ENCODE peak calls at places on chromosomes 12 and 14, in five cellular contexts. One of them, this sample, is unnamed.

GRCh38 chr14:22962061-22962676 is 5.3 kb upstream of the HAUS4 start:
- DNase-seq in HCT116: no peak
- DNase-seq in K562: no peak
- DNase-seq in SK-N-SH: no peak
- DNase-seq in HepG2: no peak
- DNase-seq in this sample: no peak

GRCh38 chr14:22847661-22848341 is 11.4 kb downstream of the MMP14 start:
- DNase-seq in HCT116: no peak
- DNase-seq in K562: no peak
- DNase-seq in HepG2: no peak
- DNase-seq in SK-N-SH: peak; percentile 57
- DNase-seq in this sample: no peak

GRCh38 chr12:77049767-77050353 is 15.5 kb downstream of the E2F7 start:
- DNase-seq in K562: peak; percentile 65
- DNase-seq in HepG2: peak; percentile 69
- DNase-seq in SK-N-SH: peak; percentile 49
- DNase-seq in HCT116: peak; percentile 63
- DNase-seq in this sample: no peak

GRCh38 chr14:35867280-35867629 is 41.1 kb downstream of the BRMS1L start:
- DNase-seq in HepG2: no peak
- DNase-seq in K562: no peak
- DNase-seq in SK-N-SH: no peak
- DNase-seq in HCT116: no peak
- DNase-seq in this sample: no peak

GRCh38 chr12:22164101-22164500 is 118.1 kb downstream of the CMAS start:
- DNase-seq in K562: no peak
- DNase-seq in SK-N-SH: no peak
- DNase-seq in HepG2: no peak
- DNase-seq in HCT116: no peak
- DNase-seq in this sample: no peak

GRCh38 chr12:105581420-105581819 is 250.9 kb downstream of the C12orf75 start:
- DNase-seq in K562: no peak
- DNase-seq in HCT116: no peak
- DNase-seq in HepG2: no peak
- DNase-seq in SK-N-SH: no peak
- DNase-seq in this sample: no peak

GRCh38 chr12:87853448-87854003 is 175.7 kb downstream of the C12orf50 start:
- DNase-seq in HepG2: no peak
- DNase-seq in K562: no peak
- DNase-seq in SK-N-SH: no peak
- DNase-seq in HCT116: no peak
- DNase-seq in this sample: no peak

GRCh38 chr12:49866859-49867579 is 24.1 kb upstream of the BCDIN3D start:
- DNase-seq in HepG2: peak; percentile 43
- DNase-seq in K562: peak; percentile 85
- DNase-seq in HCT116: peak; percentile 52
- DNase-seq in SK-N-SH: peak; percentile 89
- DNase-seq in this sample: peak; percentile 43

GRCh38 chr14:64944861-64945260 is 2.3 kb upstream of the GPX2 start:
- DNase-seq in HCT116: no peak
- DNase-seq in HepG2: no peak
- DNase-seq in SK-N-SH: no peak
- DNase-seq in K562: no peak
- DNase-seq in this sample: no peak

GRCh38 chr14:64940336-64940910 is 2.1 kb downstream of the GPX2 start:
- DNase-seq in HCT116: no peak
- DNase-seq in HepG2: no peak
- DNase-seq in K562: no peak
- DNase-seq in SK-N-SH: no peak
- DNase-seq in this sample: no peak

GRCh38 chr14:64943556-64943955 is 1.0 kb upstream of the GPX2 start:
- DNase-seq in K562: no peak
- DNase-seq in SK-N-SH: no peak
- DNase-seq in HCT116: no peak
- DNase-seq in HepG2: no peak
- DNase-seq in this sample: no peak

GRCh38 chr14:64943981-64944520 is 1.5 kb upstream of the GPX2 start:
- DNase-seq in SK-N-SH: no peak
- DNase-seq in HepG2: no peak
- DNase-seq in HCT116: no peak
- DNase-seq in K562: no peak
- DNase-seq in this sample: no peak

DNA sequence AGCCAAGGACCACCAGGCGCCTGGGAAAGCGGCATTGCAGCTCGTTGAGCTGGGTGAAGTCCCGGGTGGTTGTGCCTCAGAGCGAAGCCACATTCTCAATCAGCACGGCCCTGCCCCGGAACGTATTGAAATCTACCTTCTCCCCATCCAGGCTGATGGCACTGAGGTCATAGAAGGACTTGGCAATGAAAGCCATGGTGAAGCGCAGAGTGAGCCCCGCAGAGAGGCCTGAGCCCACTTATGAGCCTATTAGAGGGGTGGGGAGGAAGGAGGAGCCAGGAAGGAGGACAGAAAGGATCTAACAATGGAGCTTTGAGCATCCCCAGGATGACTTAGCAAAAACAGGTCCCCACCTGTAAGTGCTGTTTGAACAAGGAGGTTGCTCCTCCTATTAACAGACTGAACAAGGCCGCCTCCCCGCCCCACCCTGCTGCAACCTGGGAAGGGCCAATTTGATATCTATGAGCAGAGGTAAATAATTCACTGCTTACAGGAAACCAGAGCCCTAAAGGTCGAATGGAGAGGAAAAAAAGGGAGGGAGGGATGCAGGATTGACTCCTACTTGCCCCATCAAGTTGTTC is at the start of gene GPX2:
- DNase-seq in HCT116: no peak
- DNase-seq in K562: no peak
- DNase-seq in SK-N-SH: no peak
- DNase-seq in HepG2: peak; percentile 98
- DNase-seq in this sample: no peak
- TF ChIP-seq REST in HCT116: no peak
- TF ChIP-seq REST in K562: no peak
- TF ChIP-seq REST in SK-N-SH: no peak
- TF ChIP-seq REST in HepG2: peak; percentile 29
- TF ChIP-seq REST in this sample: no peak

GRCh38 chr14:95433094-95433478 is 83.4 kb downstream of the SYNE3 start:
- DNase-seq in SK-N-SH: no peak
- DNase-seq in HCT116: no peak
- DNase-seq in K562: no peak
- DNase-seq in HepG2: no peak
- DNase-seq in this sample: no peak
- H3K36me3 ChIP-seq in SK-N-SH: no peaks in the 10 kb centered on the region
- H3K36me3 ChIP-seq in HCT116: no peaks in the 10 kb centered on the region
- H3K36me3 ChIP-seq in K562: no peaks in the 10 kb centered on the region
- H3K36me3 ChIP-seq in HepG2: peaks cover 5% of the 10 kb centered on the region
- H3K36me3 ChIP-seq in this sample: no peaks in the 10 kb centered on the region

DNA sequence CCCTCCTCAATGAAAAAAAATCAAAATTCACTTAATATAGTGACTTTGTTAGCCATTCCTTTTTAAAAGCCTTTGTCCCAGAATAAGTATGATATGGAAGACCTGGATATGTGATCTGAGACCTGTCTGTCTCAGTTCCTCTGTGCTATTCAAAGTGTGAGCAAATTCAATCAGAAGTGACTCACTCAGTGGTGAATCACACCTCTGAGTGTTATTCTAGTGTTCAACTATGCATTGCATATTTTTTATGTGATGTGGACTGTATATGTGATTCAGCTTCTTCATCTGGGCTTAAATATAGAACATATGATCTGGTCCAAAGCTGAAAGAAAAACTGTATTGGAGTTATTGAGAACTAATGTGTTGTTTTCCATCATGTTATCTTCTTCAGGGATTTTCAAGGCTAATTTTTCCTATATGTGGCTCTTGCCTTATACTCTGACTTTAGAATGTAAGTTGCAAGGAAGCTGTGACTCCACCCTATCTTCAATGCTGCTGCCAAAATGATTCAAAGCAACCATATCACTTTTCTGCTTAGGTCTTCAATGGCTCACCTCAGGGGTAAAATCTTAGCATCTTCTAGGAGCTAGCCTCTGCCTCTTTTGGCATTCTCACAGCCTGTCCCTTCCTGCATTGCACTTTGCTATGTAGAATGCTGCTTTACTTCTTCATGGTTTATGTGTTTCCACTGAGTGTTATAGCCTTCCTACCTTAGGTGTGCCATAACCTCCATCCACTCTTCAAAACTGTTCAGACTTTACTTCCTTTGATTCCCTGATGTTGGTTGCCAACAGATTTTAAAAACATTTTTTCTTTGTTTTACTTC is 169.8 kb downstream of the OTOGL start:
- DNase-seq in HCT116: peak; percentile 54
- DNase-seq in HepG2: no peak
- DNase-seq in SK-N-SH: no peak
- DNase-seq in K562: no peak
- DNase-seq in this sample: peak; percentile 75
- TF ChIP-seq REST in HCT116: no peak
- TF ChIP-seq REST in HepG2: no peak
- TF ChIP-seq REST in SK-N-SH: no peak
- TF ChIP-seq REST in K562: no peak
- TF ChIP-seq REST in this sample: no peak

GRCh38 chr14:77554207-77554606 is 55.6 kb upstream of the ISM2 start:
- DNase-seq in HepG2: no peak
- DNase-seq in HCT116: no peak
- DNase-seq in K562: no peak
- DNase-seq in SK-N-SH: no peak
- DNase-seq in this sample: no peak
- H3K36me3 ChIP-seq in HepG2: peaks cover 2% of the 10 kb centered on the region
- H3K36me3 ChIP-seq in HCT116: peaks cover 11% of the 10 kb centered on the region
- H3K36me3 ChIP-seq in K562: peaks cover 59% of the 10 kb centered on the region
- H3K36me3 ChIP-seq in SK-N-SH: peaks cover 25% of the 10 kb centered on the region
- H3K36me3 ChIP-seq in this sample: no peaks in the 10 kb centered on the region

DNA sequence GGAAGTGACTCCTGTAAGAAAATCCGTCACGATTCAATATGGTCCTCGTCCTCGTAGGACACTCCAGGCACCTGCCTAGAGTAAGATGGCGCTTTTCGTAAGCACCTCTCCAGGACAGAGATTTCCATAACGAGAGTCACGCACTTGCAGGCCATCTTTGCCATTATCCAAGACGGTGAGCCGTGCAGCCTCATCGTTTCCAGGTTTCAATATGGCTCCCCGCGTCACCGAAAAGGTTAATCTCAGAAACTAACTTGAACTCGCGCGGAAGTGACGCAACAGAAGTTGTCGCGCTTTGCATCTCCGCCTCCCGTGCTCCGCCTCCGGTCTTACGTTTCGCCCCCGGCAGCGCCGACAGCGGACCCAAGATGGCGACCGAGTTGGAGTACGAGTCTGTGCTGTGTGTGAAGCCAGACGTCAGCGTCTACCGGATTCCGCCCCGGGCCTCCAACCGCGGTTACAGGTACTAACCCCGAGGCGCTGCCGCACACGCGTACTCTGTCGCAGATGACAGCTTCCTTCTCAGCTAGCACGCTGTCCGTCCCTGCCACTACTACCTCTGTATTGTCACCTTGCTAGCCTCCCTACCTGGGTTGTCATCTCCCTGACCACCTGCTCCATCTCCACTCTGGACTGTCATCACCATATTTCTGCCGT is at the start of gene NECAP1:
- DNase-seq in HCT116: peak; percentile 96
- DNase-seq in SK-N-SH: peak; percentile 80
- DNase-seq in HepG2: peak; percentile 94
- DNase-seq in K562: peak; percentile 77
- DNase-seq in this sample: peak; percentile 77
- TF ChIP-seq REST in HCT116: no peak
- TF ChIP-seq REST in SK-N-SH: no peak
- TF ChIP-seq REST in HepG2: no peak
- TF ChIP-seq REST in K562: no peak
- TF ChIP-seq REST in this sample: no peak

DNA sequence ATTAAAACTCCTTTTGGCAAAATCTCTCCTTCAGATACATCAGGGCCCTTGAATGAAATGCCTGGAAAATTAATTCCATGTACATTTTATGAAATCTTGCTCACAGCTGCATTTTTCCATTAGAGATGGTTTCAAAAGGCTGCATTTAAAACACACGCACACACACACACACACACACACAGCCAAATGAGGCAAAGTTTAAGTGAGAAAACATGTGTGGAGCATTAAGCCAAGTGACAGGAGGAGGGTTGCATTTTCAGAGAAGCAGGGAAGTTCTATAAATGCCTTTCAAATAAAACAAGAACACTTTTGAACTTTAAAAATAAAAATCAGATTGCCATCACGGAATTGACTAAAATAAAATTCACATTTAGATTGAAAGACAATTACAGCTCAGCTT is 216.4 kb downstream of the LRIG3 start:
- DNase-seq in SK-N-SH: no peak
- DNase-seq in HCT116: no peak
- DNase-seq in HepG2: no peak
- DNase-seq in K562: no peak
- DNase-seq in this sample: no peak
- H3K36me3 ChIP-seq in SK-N-SH: no peaks in the 10 kb centered on the region
- H3K36me3 ChIP-seq in HCT116: no peaks in the 10 kb centered on the region
- H3K36me3 ChIP-seq in HepG2: no peaks in the 10 kb centered on the region
- H3K36me3 ChIP-seq in K562: no peaks in the 10 kb centered on the region
- H3K36me3 ChIP-seq in this sample: no peaks in the 10 kb centered on the region

GRCh38 chr14:90759370-90760054 is 56.7 kb downstream of the TTC7B start:
- DNase-seq in HCT116: no peak
- DNase-seq in K562: no peak
- DNase-seq in HepG2: no peak
- DNase-seq in SK-N-SH: no peak
- DNase-seq in this sample: no peak

GRCh38 chr14:90757452-90757851 is 58.8 kb downstream of the TTC7B start:
- DNase-seq in K562: no peak
- DNase-seq in HCT116: no peak
- DNase-seq in SK-N-SH: no peak
- DNase-seq in HepG2: no peak
- DNase-seq in this sample: no peak

GRCh38 chr14:90760055-90760444 is 56.2 kb downstream of the TTC7B start:
- DNase-seq in HepG2: no peak
- DNase-seq in SK-N-SH: no peak
- DNase-seq in K562: no peak
- DNase-seq in HCT116: no peak
- DNase-seq in this sample: no peak

GRCh38 chr14:90758028-90758889 is 58.0 kb downstream of the TTC7B start:
- DNase-seq in HCT116: peak; percentile 79
- DNase-seq in SK-N-SH: peak; percentile 100
- DNase-seq in K562: peak; percentile 98
- DNase-seq in HepG2: peak; percentile 79
- DNase-seq in this sample: peak; percentile 71

GRCh38 chr14:90758959-90759358 is 57.3 kb downstream of the TTC7B start:
- DNase-seq in HepG2: no peak
- DNase-seq in K562: no peak
- DNase-seq in SK-N-SH: no peak
- DNase-seq in HCT116: no peak
- DNase-seq in this sample: no peak
- TF ChIP-seq REST in HepG2: no peak
- TF ChIP-seq REST in K562: no peak
- TF ChIP-seq REST in SK-N-SH: no peak
- TF ChIP-seq REST in HCT116: no peak
- TF ChIP-seq REST in this sample: no peak

This sample was measured in Panc1.